ENCODE peak calls at places on chromosomes 5 and 9, in seven cellular contexts. R, U, E, M, P, V and L are unnamed samples.

GRCh38 chr9:89207026-89207425 is 28.4 kb upstream of the SHC3 start:
- DNase-seq in E (no peak), P (peak), M (no peak), R (no peak), V (no peak), U (no peak), L (no peak)

GRCh38 chr9:77847626-77848025 is 184.0 kb downstream of the GNAQ start:
- DNase-seq in V (no peak), E (no peak), P (no peak), R (no peak), M (no peak), U (no peak), L (no peak)

GRCh38 chr5:14034991-14035390 is 90.5 kb upstream of the DNAH5 start:
- DNase-seq in V (no peak), U (no peak), M (no peak), E (no peak), R (no peak), P (no peak), L (no peak)

GRCh38 chr5:133754575-133755169 is 142.3 kb upstream of the FSTL4 start:
- DNase-seq in V (no peak), U (no peak), M (peak), E (peak), P (no peak), R (no peak), L (peak)

GRCh38 chr5:178483620-178484019 is 106.6 kb downstream of the COL23A1 start:
- DNase-seq in M (no peak), R (peak), P (no peak), U (no peak), E (peak), V (no peak), L (no peak)

GRCh38 chr5:177329883-177330282 is 18.2 kb upstream of the MXD3 start:
- DNase-seq in E (no peak), V (no peak), P (no peak), U (no peak), R (no peak), M (peak), L (no peak)

GRCh38 chr9:124771867-124772621 is 933 bp upstream of the NR6A1 start:
- DNase-seq in E (no peak), V (peak), M (peak), P (peak), U (no peak), R (peak), L (peak)

GRCh38 chr5:159650803-159651202 is 265.5 kb upstream of the ADRA1B start:
- DNase-seq in R (no peak), V (no peak), U (no peak), P (no peak), M (no peak), E (no peak), L (no peak)

GRCh38 chr9:35603506-35603985 is 1.5 kb upstream of the TESK1 start:
- DNase-seq in M (peak), V (no peak), U (no peak), R (peak), P (no peak), E (no peak), L (peak)

GRCh38 chr9:18543406-18543965 is 69.5 kb downstream of the ADAMTSL1 start:
- DNase-seq in P (no peak), M (no peak), E (no peak), R (no peak), U (no peak), V (no peak), L (no peak)

GRCh38 chr5:149257875-149258705 is 13.6 kb upstream of the AFAP1L1 start:
- DNase-seq in U (peak), V (no peak), E (no peak), R (no peak), M (no peak), P (no peak), L (no peak)

GRCh38 chr5:131814990-131815389 is 18.2 kb upstream of the FNIP1 start:
- DNase-seq in M (no peak), R (no peak), U (peak), V (no peak), E (no peak), P (no peak), L (no peak)

GRCh38 chr9:134239939-134240338 is 75.6 kb upstream of the RNU6ATAC start:
- DNase-seq in P (no peak), U (no peak), V (no peak), M (no peak), E (no peak), R (no peak), L (no peak)